ENCODE peak calls at places on chromosomes 12 and 14, in eight cellular contexts. O is HCT116, B is prostate gland, C is GM12891, D is transverse colon, Q is body of pancreas, U is suprapubic skin, M is NB4. X is an unnamed sample.
A peak's percentile ranks its signal among the peaks of the same experiment; 100 is the strongest.

GRCh38 chr14:37384870-37385596 is 187.3 kb downstream of the MIPOL1 start:
- DNase-seq in U (no peak), C (no peak), O (no peak), B (no peak), D (no peak), M (no peak), Q (peak; percentile 49), X (no peak)

GRCh38 chr14:30620178-30620577 is 1.9 kb upstream of the SCFD1 start:
- DNase-seq in B (no peak), M (peak; percentile 55), Q (no peak), D (no peak), C (no peak), U (no peak), O (no peak), X (no peak)

GRCh38 chr12:76308866-76309265 is 39.3 kb downstream of the BBS10 start:
- DNase-seq in U (no peak), D (no peak), B (no peak), Q (no peak), O (no peak), C (no peak), M (no peak), X (no peak)

GRCh38 chr12:26938660-26939185 is 453 bp downstream of the FGFR1OP2 start:
- DNase-seq in U (no peak), O (peak; percentile 3), B (peak; percentile 12), M (no peak), D (no peak), Q (no peak), C (no peak), X (no peak)

GRCh38 chr12:118404876-118405521 is 28.6 kb downstream of the SUDS3 start:
- DNase-seq in U (no peak), C (no peak), M (peak; percentile 80), O (peak; percentile 37), B (peak; percentile 44), D (peak; percentile 48), Q (peak; percentile 71), X (peak; percentile 67)

GRCh38 chr12:21912318-21912717 is 28.9 kb downstream of the ABCC9 start:
- DNase-seq in M (no peak), B (no peak), U (no peak), D (no peak), O (no peak), Q (no peak), C (no peak), X (no peak)

GRCh38 chr14:89690139-89690538 is 264.4 kb downstream of the EFCAB11 start:
- DNase-seq in D (no peak), U (no peak), Q (no peak), C (no peak), O (no peak), M (no peak), B (no peak), X (no peak)

GRCh38 chr12:46557539-46558373 is 185.2 kb upstream of the SLC38A2 start:
- DNase-seq in D (no peak), M (no peak), Q (no peak), U (no peak), C (no peak), O (no peak), B (no peak), X (no peak)

GRCh38 chr12:16076553-16076952 is 165.4 kb downstream of the DERA start:
- DNase-seq in B (no peak), D (no peak), C (no peak), M (peak; percentile 64), O (peak; percentile 29), Q (no peak), U (no peak), X (no peak)

GRCh38 chr12:122841544-122842321 is 6.5 kb downstream of the HIP1R start:
- DNase-seq in U (no peak), C (no peak), B (no peak), O (peak; percentile 22), D (no peak), M (no peak), Q (no peak), X (no peak)

GRCh38 chr12:25957898-25958253 is 606 bp upstream of the RASSF8 start:
- DNase-seq in D (no peak), C (no peak), M (peak; percentile 56), O (no peak), Q (no peak), U (no peak), B (no peak), X (no peak)

GRCh38 chr12:124391340-124392261 is 96.7 kb downstream of the RFLNA start:
- DNase-seq in C (peak; percentile 77), Q (no peak), D (peak; percentile 71), B (no peak), M (peak; percentile 96), O (peak; percentile 29), U (no peak), X (peak; percentile 91)

GRCh38 chr12:41552507-41553047 is 364.5 kb downstream of the PDZRN4 start:
- DNase-seq in B (no peak), U (no peak), D (no peak), Q (no peak), O (no peak), M (no peak), C (no peak), X (no peak)

DNA sequence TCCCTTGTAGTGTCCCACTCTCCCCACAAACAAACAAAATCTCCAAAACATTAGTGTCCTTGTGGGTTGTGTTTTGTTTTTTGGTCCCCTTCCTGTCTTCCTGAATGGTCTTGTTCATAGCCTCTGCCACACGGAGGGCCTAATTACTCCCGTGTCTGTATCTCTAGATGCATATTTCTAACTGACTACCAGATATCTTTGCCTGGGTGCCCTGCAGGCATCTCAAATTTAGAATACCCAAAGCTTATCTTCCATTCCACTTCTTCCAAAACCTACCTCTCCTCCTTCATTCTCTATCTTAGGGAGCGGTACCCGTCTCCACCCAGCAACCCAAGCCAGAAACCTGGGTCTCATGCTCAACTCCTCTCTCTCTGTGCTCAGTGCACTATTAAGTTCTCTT is 10.9 kb upstream of the METAP2 start:
- DNase-seq in D (no peak), Q (no peak), M (no peak), O (no peak), B (no peak), C (no peak), U (no peak), X (no peak)
- TF ChIP-seq POLR2A in D (no peak), Q (no peak), M (no peak), O (no peak), B (no peak), C (no peak), U (no peak), X (no peak)

GRCh38 chr14:64340560-64341196 is 46.5 kb upstream of the ESR2 start:
- DNase-seq in Q (no peak), O (no peak), B (no peak), U (no peak), C (no peak), M (no peak), D (no peak), X (no peak)

GRCh38 chr14:64338616-64339316 is 44.6 kb upstream of the ESR2 start:
- DNase-seq in M (peak; percentile 99), C (peak; percentile 86), B (peak; percentile 98), D (peak; percentile 96), Q (peak; percentile 96), O (peak; percentile 97), U (peak; percentile 95), X (peak; percentile 93)

DNA sequence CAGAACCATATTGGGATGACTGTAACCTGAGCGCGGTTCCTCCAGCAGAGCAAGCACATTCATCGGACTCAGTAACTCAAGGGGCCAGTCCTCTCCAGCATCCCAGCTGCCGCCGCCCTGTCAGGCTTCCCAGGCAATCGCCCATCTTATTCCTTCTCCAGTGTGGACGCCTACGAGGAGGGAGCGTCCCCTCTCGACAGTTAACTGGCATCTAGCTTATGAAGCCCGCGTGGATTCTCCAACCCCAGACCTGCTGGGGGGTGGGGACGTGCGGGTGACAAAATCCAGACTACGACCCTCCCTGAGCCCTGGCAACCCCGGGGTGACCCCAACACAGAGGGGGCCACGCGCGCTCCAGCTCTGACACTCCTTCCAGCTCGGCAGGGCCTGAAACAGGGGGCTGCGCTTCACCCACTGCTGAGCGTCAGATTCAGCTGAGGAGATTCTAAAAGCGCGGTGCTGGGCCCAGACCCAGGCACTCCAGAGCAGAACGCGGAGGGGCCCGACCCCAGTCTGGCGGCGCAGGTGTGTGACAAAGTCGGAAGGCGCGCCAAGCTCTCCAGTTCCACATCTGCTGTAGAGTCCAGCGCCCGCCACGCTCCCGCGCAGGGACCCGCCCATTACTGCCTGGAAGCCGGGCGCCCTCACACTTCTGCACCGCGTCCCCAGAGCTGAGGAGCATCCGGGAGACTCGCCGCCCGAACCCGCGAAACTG is 43.9 kb upstream of the ESR2 start:
- DNase-seq in D (peak; percentile 59), U (peak; percentile 87), C (peak; percentile 10), B (peak; percentile 34), M (peak; percentile 62), Q (peak; percentile 64), O (no peak), X (peak; percentile 46)
- TF ChIP-seq POLR2A in D (no peak), U (no peak), C (peak; percentile 63), B (peak; percentile 3), M (no peak), Q (peak; percentile 77), O (peak; percentile 46), X (no peak)

GRCh38 chr12:57744777-57745484 is at the start of gene TSPAN31:
- DNase-seq in O (peak; percentile 98), M (peak; percentile 99), U (peak; percentile 99), D (peak; percentile 98), B (peak; percentile 97), Q (peak; percentile 98), C (peak; percentile 80), X (peak; percentile 96)
- TF ChIP-seq POLR2A in O (peak; percentile 49), M (peak; percentile 46), U (no peak), D (peak; percentile 65), B (peak; percentile 64), Q (peak; percentile 67), C (peak; percentile 3), X (peak; percentile 39)

DNA sequence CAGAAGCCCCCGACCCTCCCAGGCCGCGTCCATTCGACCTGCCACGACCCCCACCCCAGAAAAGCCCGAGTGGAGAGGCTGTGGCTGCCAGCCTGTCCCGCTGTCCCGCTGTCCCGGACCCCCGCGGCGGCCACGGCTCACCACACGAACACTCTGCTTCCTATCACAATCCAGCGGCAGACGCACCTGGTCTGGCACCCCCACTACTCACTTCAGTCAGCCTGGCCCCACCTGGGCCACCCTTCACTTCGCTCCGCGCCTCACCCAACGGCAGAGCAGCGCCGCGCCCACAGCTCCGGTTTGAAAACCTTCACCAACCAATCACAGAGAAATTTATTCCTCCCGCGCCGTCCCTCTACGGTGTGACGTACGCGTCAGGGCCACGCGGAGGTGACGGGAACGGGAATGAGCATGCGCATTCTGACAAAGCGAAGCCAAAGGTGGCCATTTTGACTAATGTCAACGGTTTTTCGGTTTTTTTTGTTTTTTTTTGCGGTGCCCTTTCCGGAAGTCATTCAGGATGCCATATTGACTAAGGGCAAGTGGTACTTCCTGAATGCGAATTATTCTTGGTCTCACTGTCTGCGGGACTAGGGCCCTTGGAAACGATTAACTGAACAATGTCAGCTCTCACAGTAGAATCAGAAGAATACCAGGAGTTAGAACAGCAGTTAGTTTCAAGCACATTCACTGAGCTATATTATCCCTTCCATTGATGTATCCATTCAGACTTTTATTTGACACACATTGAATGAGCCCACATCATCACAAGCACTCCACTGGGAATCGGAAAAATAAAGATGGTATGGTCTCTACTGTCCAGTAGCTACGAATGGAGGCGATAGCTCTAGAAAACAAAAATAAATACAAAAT is at the start of gene RACGAP1:
- DNase-seq in B (peak; percentile 92), M (peak; percentile 99), U (peak; percentile 96), D (peak; percentile 97), Q (peak; percentile 96), O (peak; percentile 98), C (peak; percentile 85), X (peak; percentile 98)
- TF ChIP-seq POLR2A in B (peak; percentile 57), M (peak; percentile 67), U (no peak), D (peak; percentile 42), Q (peak; percentile 22), O (peak; percentile 42), C (peak; percentile 80), X (no peak)

GRCh38 chr12:59321278-59321677 is 274.6 kb upstream of the SLC16A7 start:
- DNase-seq in M (no peak), D (no peak), B (no peak), Q (no peak), C (no peak), U (no peak), O (no peak), X (no peak)
- TF ChIP-seq POLR2A in M (no peak), D (no peak), B (no peak), Q (no peak), C (no peak), U (no peak), O (no peak), X (no peak)